ENCODE peak calls at places on chromosomes 3 and 15, in seven cellular contexts. I is NCI-H1105; Q is activated naive CD4-positive, alpha-beta T cell treated with anti-CD3 and anti-CD28 coated beads for 36 hours; A is caudate nucleus; P is RPMI8226; X is glutamatergic neuron; S is dermis microvascular lymphatic vessel endothelial cell. E is an unnamed sample.

GRCh38 chr15:81108427-81108826 is 25.6 kb upstream of the CFAP161 start:
- DNase-seq in X (no peak), I (no peak), P (peak), S (no peak), Q (peak), A (no peak), E (peak)

GRCh38 chr3:177357352-177358084 is 160.2 kb upstream of the TBL1XR1 start:
- DNase-seq in P (peak), A (no peak), Q (peak), I (no peak), S (peak), X (peak), E (peak)

GRCh38 chr3:180827171-180827570 is 85.3 kb upstream of the FXR1 start:
- DNase-seq in A (no peak), Q (no peak), P (no peak), S (no peak), X (no peak), I (no peak), E (no peak)

GRCh38 chr3:183809209-183809608 is 16.2 kb downstream of the MAP6D1 start:
- DNase-seq in Q (no peak), X (no peak), A (no peak), I (no peak), S (no peak), P (no peak), E (no peak)

GRCh38 chr15:89406218-89406716 is 71.6 kb upstream of the POLG start:
- DNase-seq in A (no peak), I (no peak), P (no peak), Q (no peak), X (no peak), S (no peak), E (no peak)

GRCh38 chr3:114623420-114624046 is 329.7 kb downstream of the TIGIT start:
- DNase-seq in X (no peak), I (no peak), A (no peak), Q (peak), S (peak), P (peak), E (no peak)

GRCh38 chr15:36356978-36357582 is 222.3 kb upstream of the CDIN1 start:
- DNase-seq in S (no peak), I (no peak), Q (no peak), X (no peak), P (no peak), A (no peak), E (peak)

GRCh38 chr15:36911322-36911944 is 188.9 kb downstream of the MEIS2 start:
- DNase-seq in I (no peak), P (no peak), X (no peak), S (no peak), A (no peak), Q (no peak), E (no peak)

GRCh38 chr3:106438916-106439315 is 570.1 kb upstream of the CBLB start:
- DNase-seq in A (no peak), Q (no peak), X (no peak), P (no peak), S (no peak), I (peak), E (no peak)

GRCh38 chr3:25272090-25272489 is 156.0 kb upstream of the RARB start:
- DNase-seq in S (no peak), P (no peak), Q (no peak), X (no peak), I (no peak), A (no peak), E (no peak)

GRCh38 chr3:44114142-44114541 is 127.5 kb upstream of the TOPAZ1 start:
- DNase-seq in X (peak), I (no peak), A (no peak), S (no peak), Q (peak), P (peak), E (peak)

GRCh38 chr15:62110000-62110851 is 43.4 kb downstream of the C2CD4A start:
- DNase-seq in I (peak), S (peak), P (no peak), A (no peak), X (peak), Q (no peak), E (peak)

GRCh38 chr3:142553741-142554140 is 24.8 kb downstream of the ATR start:
- DNase-seq in I (no peak), A (no peak), X (no peak), P (no peak), S (no peak), Q (no peak), E (no peak)

GRCh38 chr3:187291001-187291511 is 481 bp downstream of the MASP1 start:
- DNase-seq in P (no peak), I (no peak), X (no peak), Q (no peak), S (no peak), A (no peak), E (no peak)

GRCh38 chr3:48431224-48432029 is 1.5 kb upstream of the PLXNB1 start:
- DNase-seq in Q (no peak), X (no peak), P (no peak), A (no peak), S (no peak), I (no peak), E (no peak)

GRCh38 chr15:62985768-62986167 is 56.8 kb upstream of the TPM1 start:
- DNase-seq in I (no peak), S (no peak), Q (no peak), P (no peak), X (no peak), A (no peak), E (no peak)